ENCODE peak calls at places on chromosomes 4 and X, in four cellular contexts. X is pons, Q is lung, V is H4. K is an unnamed sample.

GRCh38 chr4:182768821-182769220 is 148.4 kb downstream of the DCTD start:
- DNase-seq in X (no peak), Q (no peak), V (no peak), K (no peak)

GRCh38 chr4:41882622-41883347 is 52.4 kb upstream of the TMEM33 start:
- DNase-seq in X (peak; percentile 11), Q (no peak), V (no peak), K (no peak)

GRCh38 chrX:56802921-56803848 is 74.1 kb downstream of the NBDY start:
- DNase-seq in X (peak; percentile 91), Q (peak; percentile 81), V (no peak), K (no peak)

GRCh38 chr4:185283723-185284122 is 74.3 kb downstream of the SNX25 start:
- DNase-seq in X (no peak), Q (no peak), V (no peak), K (no peak)

GRCh38 chrX:34559325-34559724 is 97.8 kb downstream of the TMEM47 start:
- DNase-seq in X (no peak), Q (no peak), V (peak; percentile 30), K (no peak)

GRCh38 chr4:121062466-121062975 is 9.8 kb downstream of the NDNF start:
- DNase-seq in X (no peak), Q (no peak), V (peak; percentile 37), K (no peak)

GRCh38 chr4:132642196-132642817 is 506.8 kb upstream of the PCDH10 start:
- DNase-seq in X (peak; percentile 62), Q (no peak), V (peak; percentile 70), K (no peak)

GRCh38 chr4:184762100-184762499 is 28.2 kb upstream of the CENPU start:
- DNase-seq in X (no peak), Q (no peak), V (no peak), K (no peak)

GRCh38 chr4:28744066-28744465 is 1883.4 kb downstream of the STIM2 start:
- DNase-seq in X (no peak), Q (no peak), V (no peak), K (no peak)

GRCh38 chr4:244471-244870 is 60.8 kb downstream of the ZNF732 start:
- DNase-seq in X (peak; percentile 62), Q (peak; percentile 50), V (peak; percentile 9), K (no peak)

GRCh38 chr4:98664959-98665358 is 6.5 kb upstream of the TSPAN5 start:
- DNase-seq in X (no peak), Q (no peak), V (no peak), K (no peak)

GRCh38 chr4:182803235-182803634 is 114.0 kb downstream of the DCTD start:
- DNase-seq in X (no peak), Q (no peak), V (no peak), K (no peak)

GRCh38 chr4:26365537-26366150 is 44.8 kb downstream of the RBPJ start:
- DNase-seq in X (no peak), Q (no peak), V (no peak), K (no peak)

GRCh38 chr4:84821064-84821463 is 145.4 kb downstream of the WDFY3 start:
- DNase-seq in X (no peak), Q (no peak), V (no peak), K (no peak)

GRCh38 chrX:136159615-136160025 is 12.3 kb downstream of the FHL1 start:
- DNase-seq in X (no peak), Q (no peak), V (peak; percentile 17), K (no peak)

K was measured in NCI-H226.